ENCODE peak calls at places on chromosomes 13 and 19, in nine cellular contexts. One of them, this sample, is unnamed.

GRCh38 chr19:1290245-1290698 is 4.6 kb downstream of the EFNA2 start:
- DNase-seq in pancreas: no peak
- DNase-seq in ascending aorta: no peak
- DNase-seq in PC-3: no peak
- DNase-seq in spleen: no peak
- DNase-seq in cardiac fibroblast: no peak
- DNase-seq in CD8-positive, alpha-beta memory T cell: no peak
- DNase-seq in tibial artery: no peak
- DNase-seq in AG04449: no peak
- DNase-seq in this sample: no peak

GRCh38 chr13:99151516-99151915 is 49.1 kb upstream of the UBAC2 start:
- DNase-seq in tibial artery: no peak
- DNase-seq in CD8-positive, alpha-beta memory T cell: no peak
- DNase-seq in AG04449: no peak
- DNase-seq in PC-3: peak
- DNase-seq in spleen: no peak
- DNase-seq in cardiac fibroblast: peak
- DNase-seq in pancreas: no peak
- DNase-seq in ascending aorta: no peak
- DNase-seq in this sample: no peak

GRCh38 chr19:3699071-3699740 is 1.1 kb downstream of the PIP5K1C start:
- DNase-seq in cardiac fibroblast: peak
- DNase-seq in pancreas: peak
- DNase-seq in spleen: peak
- DNase-seq in AG04449: no peak
- DNase-seq in PC-3: peak
- DNase-seq in tibial artery: peak
- DNase-seq in CD8-positive, alpha-beta memory T cell: no peak
- DNase-seq in ascending aorta: no peak
- DNase-seq in this sample: peak

GRCh38 chr19:29119582-29119981 is 93.4 kb downstream of the UQCRFS1 start:
- DNase-seq in ascending aorta: no peak
- DNase-seq in PC-3: no peak
- DNase-seq in spleen: no peak
- DNase-seq in CD8-positive, alpha-beta memory T cell: no peak
- DNase-seq in cardiac fibroblast: peak
- DNase-seq in pancreas: no peak
- DNase-seq in AG04449: no peak
- DNase-seq in tibial artery: peak
- DNase-seq in this sample: no peak

GRCh38 chr19:5072115-5072514 is 103.2 kb downstream of the KDM4B start:
- DNase-seq in CD8-positive, alpha-beta memory T cell: no peak
- DNase-seq in PC-3: no peak
- DNase-seq in pancreas: no peak
- DNase-seq in spleen: no peak
- DNase-seq in cardiac fibroblast: no peak
- DNase-seq in AG04449: no peak
- DNase-seq in tibial artery: no peak
- DNase-seq in ascending aorta: no peak
- DNase-seq in this sample: no peak

GRCh38 chr19:2428027-2428690 is 773 bp upstream of the TIMM13 start:
- DNase-seq in PC-3: no peak
- DNase-seq in CD8-positive, alpha-beta memory T cell: no peak
- DNase-seq in spleen: peak
- DNase-seq in pancreas: peak
- DNase-seq in ascending aorta: no peak
- DNase-seq in tibial artery: no peak
- DNase-seq in AG04449: no peak
- DNase-seq in cardiac fibroblast: no peak
- DNase-seq in this sample: peak

GRCh38 chr19:5218963-5219530 is 121.6 kb downstream of the PTPRS start:
- DNase-seq in CD8-positive, alpha-beta memory T cell: no peak
- DNase-seq in PC-3: no peak
- DNase-seq in ascending aorta: no peak
- DNase-seq in cardiac fibroblast: no peak
- DNase-seq in AG04449: no peak
- DNase-seq in pancreas: no peak
- DNase-seq in spleen: no peak
- DNase-seq in tibial artery: no peak
- DNase-seq in this sample: no peak

GRCh38 chr13:92649140-92649813 is 577.3 kb upstream of the GPC6 start:
- DNase-seq in ascending aorta: no peak
- DNase-seq in cardiac fibroblast: no peak
- DNase-seq in PC-3: peak
- DNase-seq in tibial artery: no peak
- DNase-seq in pancreas: no peak
- DNase-seq in AG04449: no peak
- DNase-seq in CD8-positive, alpha-beta memory T cell: no peak
- DNase-seq in spleen: no peak
- DNase-seq in this sample: no peak

GRCh38 chr19:1407662-1408299 is 395 bp downstream of the DAZAP1 start:
- DNase-seq in ascending aorta: no peak
- DNase-seq in AG04449: no peak
- DNase-seq in CD8-positive, alpha-beta memory T cell: peak
- DNase-seq in tibial artery: peak
- DNase-seq in PC-3: no peak
- DNase-seq in pancreas: no peak
- DNase-seq in spleen: peak
- DNase-seq in cardiac fibroblast: no peak
- DNase-seq in this sample: peak

GRCh38 chr19:7268737-7269098 is 25.5 kb downstream of the INSR start:
- DNase-seq in spleen: no peak
- DNase-seq in ascending aorta: no peak
- DNase-seq in cardiac fibroblast: no peak
- DNase-seq in tibial artery: no peak
- DNase-seq in AG04449: no peak
- DNase-seq in pancreas: no peak
- DNase-seq in CD8-positive, alpha-beta memory T cell: no peak
- DNase-seq in PC-3: no peak
- DNase-seq in this sample: no peak

GRCh38 chr19:7267792-7268736 is 26.1 kb downstream of the INSR start:
- DNase-seq in PC-3: no peak
- DNase-seq in tibial artery: no peak
- DNase-seq in AG04449: no peak
- DNase-seq in pancreas: no peak
- DNase-seq in cardiac fibroblast: no peak
- DNase-seq in spleen: no peak
- DNase-seq in ascending aorta: no peak
- DNase-seq in CD8-positive, alpha-beta memory T cell: no peak
- DNase-seq in this sample: peak

DNA sequence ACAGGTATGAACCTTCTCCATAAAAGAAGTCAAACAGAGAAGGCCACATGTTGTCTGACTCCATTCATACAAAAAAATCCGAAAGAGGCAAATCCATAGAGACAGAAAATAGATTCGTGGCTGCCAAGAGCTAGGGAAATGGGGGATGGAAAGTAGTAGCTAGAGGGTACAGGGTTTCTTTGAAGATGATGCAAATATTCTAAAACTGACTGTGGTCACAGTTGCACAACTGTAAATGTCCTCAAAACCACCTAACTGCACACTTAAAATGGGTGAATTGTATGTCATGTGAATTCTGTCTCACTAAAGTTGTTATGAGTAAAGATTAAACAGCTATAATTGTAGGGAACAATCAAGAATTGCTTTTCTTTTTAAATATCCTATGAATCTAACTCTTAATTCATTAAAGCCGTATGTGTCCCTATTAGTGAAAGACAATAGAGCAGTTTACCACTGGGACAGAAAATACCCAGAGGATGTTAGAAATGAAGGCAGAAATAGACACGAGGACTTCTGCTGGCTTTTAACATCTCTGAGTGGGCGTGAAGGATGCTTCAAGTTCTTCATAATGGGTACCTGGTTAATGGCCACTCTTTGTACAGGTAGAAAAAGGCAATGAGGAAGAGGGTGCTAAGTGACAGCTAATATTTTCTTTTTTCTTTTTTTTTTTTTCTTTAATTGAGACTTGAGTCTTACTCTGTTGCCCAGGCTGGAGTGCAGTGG is 21.2 kb downstream of the INSR start:
- DNase-seq in PC-3: no peak
- DNase-seq in pancreas: no peak
- DNase-seq in cardiac fibroblast: peak
- DNase-seq in AG04449: no peak
- DNase-seq in CD8-positive, alpha-beta memory T cell: no peak
- DNase-seq in tibial artery: no peak
- DNase-seq in spleen: no peak
- DNase-seq in ascending aorta: no peak
- DNase-seq in this sample: no peak
- H3K4me3 ChIP-seq in PC-3: no peak
- H3K4me3 ChIP-seq in pancreas: no peak
- H3K4me3 ChIP-seq in cardiac fibroblast: no peak
- H3K4me3 ChIP-seq in AG04449: no peak
- H3K4me3 ChIP-seq in CD8-positive, alpha-beta memory T cell: no peak
- H3K4me3 ChIP-seq in tibial artery: no peak
- H3K4me3 ChIP-seq in spleen: no peak
- H3K4me3 ChIP-seq in ascending aorta: no peak
- H3K4me3 ChIP-seq in this sample: no peak

GRCh38 chr19:58304255-58304654 is 922 bp upstream of the ERVK3-1 start:
- DNase-seq in tibial artery: no peak
- DNase-seq in PC-3: no peak
- DNase-seq in CD8-positive, alpha-beta memory T cell: no peak
- DNase-seq in spleen: peak
- DNase-seq in AG04449: no peak
- DNase-seq in ascending aorta: no peak
- DNase-seq in cardiac fibroblast: no peak
- DNase-seq in pancreas: no peak
- DNase-seq in this sample: no peak
- H3K4me3 ChIP-seq in tibial artery: peak
- H3K4me3 ChIP-seq in PC-3: peak
- H3K4me3 ChIP-seq in CD8-positive, alpha-beta memory T cell: no peak
- H3K4me3 ChIP-seq in spleen: peak
- H3K4me3 ChIP-seq in AG04449: no peak
- H3K4me3 ChIP-seq in ascending aorta: peak
- H3K4me3 ChIP-seq in cardiac fibroblast: no peak
- H3K4me3 ChIP-seq in pancreas: peak
- H3K4me3 ChIP-seq in this sample: peak

GRCh38 chr19:13054605-13055212 is 47.9 kb downstream of the LYL1 start:
- DNase-seq in AG04449: no peak
- DNase-seq in ascending aorta: no peak
- DNase-seq in spleen: no peak
- DNase-seq in cardiac fibroblast: no peak
- DNase-seq in pancreas: no peak
- DNase-seq in CD8-positive, alpha-beta memory T cell: no peak
- DNase-seq in PC-3: no peak
- DNase-seq in tibial artery: no peak
- DNase-seq in this sample: no peak

GRCh38 chr19:13057744-13058143 is 44.9 kb downstream of the LYL1 start:
- DNase-seq in ascending aorta: no peak
- DNase-seq in cardiac fibroblast: peak
- DNase-seq in pancreas: no peak
- DNase-seq in CD8-positive, alpha-beta memory T cell: no peak
- DNase-seq in tibial artery: no peak
- DNase-seq in spleen: no peak
- DNase-seq in AG04449: no peak
- DNase-seq in PC-3: no peak
- DNase-seq in this sample: no peak

GRCh38 chr19:13057147-13057572 is 45.5 kb downstream of the LYL1 start:
- DNase-seq in spleen: no peak
- DNase-seq in PC-3: peak
- DNase-seq in tibial artery: no peak
- DNase-seq in pancreas: no peak
- DNase-seq in AG04449: no peak
- DNase-seq in ascending aorta: no peak
- DNase-seq in cardiac fibroblast: no peak
- DNase-seq in CD8-positive, alpha-beta memory T cell: no peak
- DNase-seq in this sample: no peak

GRCh38 chr19:13055213-13056051 is 47.2 kb downstream of the LYL1 start:
- DNase-seq in cardiac fibroblast: peak
- DNase-seq in ascending aorta: peak
- DNase-seq in spleen: no peak
- DNase-seq in pancreas: peak
- DNase-seq in CD8-positive, alpha-beta memory T cell: no peak
- DNase-seq in AG04449: peak
- DNase-seq in tibial artery: peak
- DNase-seq in PC-3: peak
- DNase-seq in this sample: peak

DNA sequence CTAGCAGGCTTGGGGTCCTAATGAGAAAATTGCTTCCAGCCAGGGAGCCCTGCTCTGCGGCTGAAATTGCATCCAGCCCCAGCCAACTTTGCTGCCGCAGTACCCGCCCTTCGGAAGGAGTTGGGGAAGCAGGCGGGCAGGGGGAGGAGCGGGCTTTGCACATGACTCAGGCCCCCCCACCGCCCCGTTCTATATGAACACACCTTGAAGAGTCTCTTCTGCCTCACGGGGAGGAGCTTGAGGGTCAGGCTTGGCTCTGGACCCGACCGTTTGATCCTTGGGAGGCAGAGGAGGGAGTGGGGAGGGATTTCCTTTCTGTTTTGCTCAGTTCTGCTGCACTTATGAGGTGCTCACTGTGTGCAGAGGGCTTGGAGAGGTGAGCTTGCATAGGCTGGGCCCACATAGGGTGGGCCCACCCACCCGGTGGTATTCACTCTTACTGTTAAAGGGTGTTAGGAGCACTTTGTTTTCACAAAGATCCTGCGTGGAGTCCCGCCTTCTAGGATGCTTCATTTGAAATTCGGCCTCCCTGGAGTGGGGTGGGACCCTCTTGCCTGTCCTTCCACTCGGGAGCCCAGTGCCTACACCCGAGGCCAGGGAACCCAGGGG is 46.5 kb downstream of the LYL1 start:
- DNase-seq in pancreas: no peak
- DNase-seq in PC-3: peak
- DNase-seq in CD8-positive, alpha-beta memory T cell: no peak
- DNase-seq in AG04449: no peak
- DNase-seq in tibial artery: peak
- DNase-seq in spleen: no peak
- DNase-seq in cardiac fibroblast: peak
- DNase-seq in ascending aorta: no peak
- DNase-seq in this sample: peak
- H3K4me3 ChIP-seq in pancreas: no peak
- H3K4me3 ChIP-seq in PC-3: peak
- H3K4me3 ChIP-seq in CD8-positive, alpha-beta memory T cell: no peak
- H3K4me3 ChIP-seq in AG04449: peak
- H3K4me3 ChIP-seq in tibial artery: peak
- H3K4me3 ChIP-seq in spleen: no peak
- H3K4me3 ChIP-seq in cardiac fibroblast: no peak
- H3K4me3 ChIP-seq in ascending aorta: peak
- H3K4me3 ChIP-seq in this sample: peak

DNA sequence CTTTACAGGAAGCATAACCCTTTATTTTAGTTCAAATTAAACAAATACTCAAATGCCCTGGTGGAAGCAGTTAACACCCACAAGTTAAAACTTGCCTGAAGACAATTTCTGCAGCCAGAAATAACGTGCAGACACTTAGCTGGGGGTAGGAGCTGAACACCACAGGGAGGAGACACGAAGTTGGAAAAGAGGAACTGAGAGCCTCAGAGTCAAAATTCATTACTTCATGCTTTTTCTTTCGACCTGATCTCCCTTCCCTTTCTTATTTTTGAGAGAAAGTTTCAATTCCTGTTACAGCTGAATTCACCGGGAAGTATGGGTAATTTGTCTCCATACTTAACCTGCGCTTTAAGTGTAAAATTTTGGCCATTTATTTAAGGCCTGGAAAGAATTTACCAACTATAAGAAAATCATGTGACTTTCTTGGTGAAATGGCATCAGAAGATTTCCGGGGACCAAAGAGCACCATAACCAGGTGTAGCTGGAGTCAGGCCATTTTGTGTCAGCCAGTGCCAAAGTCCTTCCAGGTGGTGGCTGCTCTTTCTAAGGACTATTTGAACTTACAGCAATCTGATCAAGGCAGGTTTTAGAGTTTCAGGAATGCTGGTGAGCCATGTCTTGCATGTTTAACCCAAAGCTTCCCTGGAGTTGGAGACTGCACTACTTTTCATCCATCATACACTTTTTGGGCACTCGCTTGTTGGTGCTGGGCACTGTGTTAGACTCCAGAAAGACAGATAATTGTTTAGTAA is 46.5 kb upstream of the RCBTB2 start:
- DNase-seq in cardiac fibroblast: no peak
- DNase-seq in CD8-positive, alpha-beta memory T cell: no peak
- DNase-seq in AG04449: no peak
- DNase-seq in tibial artery: no peak
- DNase-seq in spleen: no peak
- DNase-seq in pancreas: no peak
- DNase-seq in ascending aorta: no peak
- DNase-seq in PC-3: no peak
- DNase-seq in this sample: no peak
- H3K4me3 ChIP-seq in cardiac fibroblast: no peak
- H3K4me3 ChIP-seq in CD8-positive, alpha-beta memory T cell: no peak
- H3K4me3 ChIP-seq in AG04449: no peak
- H3K4me3 ChIP-seq in tibial artery: no peak
- H3K4me3 ChIP-seq in spleen: no peak
- H3K4me3 ChIP-seq in pancreas: no peak
- H3K4me3 ChIP-seq in ascending aorta: no peak
- H3K4me3 ChIP-seq in PC-3: no peak
- H3K4me3 ChIP-seq in this sample: no peak

This sample was measured in upper lobe of right lung.